ENCODE peak calls at places on chromosomes 1 and 21, in eight cellular contexts. One of them, this sample, is unnamed.
A peak's percentile ranks its signal among the peaks of the same experiment; 100 is the strongest.

GRCh38 chr1:2799811-2800663 is 1.5 kb downstream of the TTC34 start:
- DNase-seq in lung: no peak
- DNase-seq in adrenal gland: no peak
- DNase-seq in heart left ventricle: no peak
- DNase-seq in fibroblast of the aortic adventitia: no peak
- DNase-seq in Peyer's patch: no peak
- DNase-seq in CD4-positive, alpha-beta T cell: no peak
- DNase-seq in astrocyte of the spinal cord: no peak
- DNase-seq in this sample: no peak

GRCh38 chr1:103516693-103517092 is 8.8 kb upstream of the RNPC3 start:
- DNase-seq in lung: no peak
- DNase-seq in adrenal gland: no peak
- DNase-seq in heart left ventricle: no peak
- DNase-seq in fibroblast of the aortic adventitia: peak; percentile 71
- DNase-seq in Peyer's patch: no peak
- DNase-seq in CD4-positive, alpha-beta T cell: no peak
- DNase-seq in astrocyte of the spinal cord: peak; percentile 32
- DNase-seq in this sample: no peak

GRCh38 chr21:25441835-25442234 is 165.4 kb downstream of the MRPL39 start:
- DNase-seq in lung: no peak
- DNase-seq in adrenal gland: no peak
- DNase-seq in heart left ventricle: no peak
- DNase-seq in fibroblast of the aortic adventitia: no peak
- DNase-seq in Peyer's patch: no peak
- DNase-seq in CD4-positive, alpha-beta T cell: no peak
- DNase-seq in astrocyte of the spinal cord: no peak
- DNase-seq in this sample: no peak

GRCh38 chr1:41718444-41719028 is 200.2 kb downstream of the HIVEP3 start:
- DNase-seq in lung: no peak
- DNase-seq in adrenal gland: no peak
- DNase-seq in heart left ventricle: no peak
- DNase-seq in fibroblast of the aortic adventitia: no peak
- DNase-seq in Peyer's patch: no peak
- DNase-seq in CD4-positive, alpha-beta T cell: no peak
- DNase-seq in astrocyte of the spinal cord: no peak
- DNase-seq in this sample: no peak

GRCh38 chr1:148308832-148309458 is 156.9 kb upstream of the NBPF11 start:
- DNase-seq in lung: no peak
- DNase-seq in adrenal gland: no peak
- DNase-seq in heart left ventricle: no peak
- DNase-seq in fibroblast of the aortic adventitia: peak; percentile 27
- DNase-seq in Peyer's patch: no peak
- DNase-seq in CD4-positive, alpha-beta T cell: no peak
- DNase-seq in astrocyte of the spinal cord: no peak
- DNase-seq in this sample: no peak

GRCh38 chr1:100134872-100135271 is 1.9 kb downstream of the TRMT13 start:
- DNase-seq in lung: no peak
- DNase-seq in adrenal gland: no peak
- DNase-seq in heart left ventricle: no peak
- DNase-seq in fibroblast of the aortic adventitia: peak; percentile 8
- DNase-seq in Peyer's patch: no peak
- DNase-seq in CD4-positive, alpha-beta T cell: no peak
- DNase-seq in astrocyte of the spinal cord: no peak
- DNase-seq in this sample: no peak

GRCh38 chr1:89918794-89919155 is 76.1 kb upstream of the ZNF326 start:
- DNase-seq in lung: no peak
- DNase-seq in adrenal gland: no peak
- DNase-seq in heart left ventricle: no peak
- DNase-seq in fibroblast of the aortic adventitia: no peak
- DNase-seq in Peyer's patch: no peak
- DNase-seq in CD4-positive, alpha-beta T cell: no peak
- DNase-seq in astrocyte of the spinal cord: no peak
- DNase-seq in this sample: no peak

GRCh38 chr1:66292944-66293343 is 241.0 kb upstream of the SGIP1 start:
- DNase-seq in lung: no peak
- DNase-seq in adrenal gland: peak; percentile 19
- DNase-seq in heart left ventricle: no peak
- DNase-seq in fibroblast of the aortic adventitia: no peak
- DNase-seq in Peyer's patch: no peak
- DNase-seq in CD4-positive, alpha-beta T cell: no peak
- DNase-seq in astrocyte of the spinal cord: no peak
- DNase-seq in this sample: no peak

GRCh38 chr21:32410291-32410690 is 2.2 kb upstream of the EVA1C start:
- DNase-seq in lung: no peak
- DNase-seq in adrenal gland: no peak
- DNase-seq in heart left ventricle: no peak
- DNase-seq in fibroblast of the aortic adventitia: no peak
- DNase-seq in Peyer's patch: no peak
- DNase-seq in CD4-positive, alpha-beta T cell: no peak
- DNase-seq in astrocyte of the spinal cord: no peak
- DNase-seq in this sample: no peak

GRCh38 chr1:25425098-25426085 is 4.8 kb upstream of the RHCE start:
- DNase-seq in lung: no peak
- DNase-seq in adrenal gland: no peak
- DNase-seq in heart left ventricle: no peak
- DNase-seq in fibroblast of the aortic adventitia: no peak
- DNase-seq in Peyer's patch: peak; percentile 60
- DNase-seq in CD4-positive, alpha-beta T cell: no peak
- DNase-seq in astrocyte of the spinal cord: no peak
- DNase-seq in this sample: no peak

GRCh38 chr1:170694172-170694926 is 30.4 kb downstream of the PRRX1 start:
- DNase-seq in lung: no peak
- DNase-seq in adrenal gland: no peak
- DNase-seq in heart left ventricle: no peak
- DNase-seq in fibroblast of the aortic adventitia: peak; percentile 62
- DNase-seq in Peyer's patch: no peak
- DNase-seq in CD4-positive, alpha-beta T cell: no peak
- DNase-seq in astrocyte of the spinal cord: no peak
- DNase-seq in this sample: no peak

GRCh38 chr1:203536981-203537455 is 43.1 kb downstream of the OPTC start:
- DNase-seq in lung: peak; percentile 80
- DNase-seq in adrenal gland: no peak
- DNase-seq in heart left ventricle: no peak
- DNase-seq in fibroblast of the aortic adventitia: peak; percentile 94
- DNase-seq in Peyer's patch: peak; percentile 77
- DNase-seq in CD4-positive, alpha-beta T cell: no peak
- DNase-seq in astrocyte of the spinal cord: no peak
- DNase-seq in this sample: no peak

GRCh38 chr1:204875255-204875654 is 4.6 kb downstream of the NFASC start:
- DNase-seq in lung: no peak
- DNase-seq in adrenal gland: no peak
- DNase-seq in heart left ventricle: no peak
- DNase-seq in fibroblast of the aortic adventitia: no peak
- DNase-seq in Peyer's patch: no peak
- DNase-seq in CD4-positive, alpha-beta T cell: no peak
- DNase-seq in astrocyte of the spinal cord: no peak
- DNase-seq in this sample: no peak

GRCh38 chr1:40036574-40036973 is 4.0 kb upstream of the CAP1 start:
- DNase-seq in lung: no peak
- DNase-seq in adrenal gland: peak; percentile 89
- DNase-seq in heart left ventricle: peak; percentile 93
- DNase-seq in fibroblast of the aortic adventitia: peak; percentile 91
- DNase-seq in Peyer's patch: no peak
- DNase-seq in CD4-positive, alpha-beta T cell: no peak
- DNase-seq in astrocyte of the spinal cord: peak; percentile 80
- DNase-seq in this sample: no peak

GRCh38 chr1:24717867-24718650 is 27.2 kb upstream of the CLIC4 start:
- DNase-seq in lung: no peak
- DNase-seq in adrenal gland: no peak
- DNase-seq in heart left ventricle: no peak
- DNase-seq in fibroblast of the aortic adventitia: no peak
- DNase-seq in Peyer's patch: no peak
- DNase-seq in CD4-positive, alpha-beta T cell: no peak
- DNase-seq in astrocyte of the spinal cord: no peak
- DNase-seq in this sample: no peak

GRCh38 chr1:169300854-169301253 is 66.7 kb downstream of the NME7 start:
- DNase-seq in lung: no peak
- DNase-seq in adrenal gland: no peak
- DNase-seq in heart left ventricle: no peak
- DNase-seq in fibroblast of the aortic adventitia: no peak
- DNase-seq in Peyer's patch: no peak
- DNase-seq in CD4-positive, alpha-beta T cell: no peak
- DNase-seq in astrocyte of the spinal cord: no peak
- DNase-seq in this sample: no peak

GRCh38 chr1:76482272-76482671 is 385.0 kb upstream of the ST6GALNAC5 start:
- DNase-seq in lung: no peak
- DNase-seq in adrenal gland: no peak
- DNase-seq in heart left ventricle: no peak
- DNase-seq in fibroblast of the aortic adventitia: no peak
- DNase-seq in Peyer's patch: no peak
- DNase-seq in CD4-positive, alpha-beta T cell: no peak
- DNase-seq in astrocyte of the spinal cord: no peak
- DNase-seq in this sample: no peak

GRCh38 chr21:46001821-46002681 is 20.5 kb downstream of the COL6A1 start:
- DNase-seq in lung: peak; percentile 26
- DNase-seq in adrenal gland: peak; percentile 14
- DNase-seq in heart left ventricle: peak; percentile 26
- DNase-seq in fibroblast of the aortic adventitia: no peak
- DNase-seq in Peyer's patch: peak; percentile 41
- DNase-seq in CD4-positive, alpha-beta T cell: no peak
- DNase-seq in astrocyte of the spinal cord: no peak
- DNase-seq in this sample: no peak

GRCh38 chr21:34692458-34693020 is 23.7 kb downstream of the CLIC6 start:
- DNase-seq in lung: no peak
- DNase-seq in adrenal gland: no peak
- DNase-seq in heart left ventricle: no peak
- DNase-seq in fibroblast of the aortic adventitia: no peak
- DNase-seq in Peyer's patch: no peak
- DNase-seq in CD4-positive, alpha-beta T cell: no peak
- DNase-seq in astrocyte of the spinal cord: no peak
- DNase-seq in this sample: no peak

DNA sequence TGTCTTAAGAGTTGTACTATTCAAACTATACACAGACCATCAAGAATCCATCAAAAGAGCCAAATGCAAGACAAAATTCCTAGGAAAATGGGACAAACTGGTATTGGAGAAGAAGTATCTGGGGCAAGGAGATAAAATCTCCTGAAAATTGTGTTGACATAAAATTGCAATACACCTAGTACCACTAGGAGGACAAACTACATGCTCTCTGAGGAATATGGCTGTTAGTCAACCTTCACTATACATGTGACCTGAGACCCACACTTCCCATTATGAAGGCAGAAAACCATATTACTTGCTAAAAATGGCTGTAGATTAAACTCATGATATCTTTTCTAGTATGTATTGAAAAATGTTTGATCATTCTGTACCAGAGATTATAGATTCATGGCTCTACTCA is 30.0 kb downstream of the IRF2BP2 start:
- DNase-seq in lung: no peak
- DNase-seq in adrenal gland: no peak
- DNase-seq in heart left ventricle: no peak
- DNase-seq in fibroblast of the aortic adventitia: no peak
- DNase-seq in Peyer's patch: no peak
- DNase-seq in CD4-positive, alpha-beta T cell: no peak
- DNase-seq in astrocyte of the spinal cord: no peak
- DNase-seq in this sample: no peak
- TF ChIP-seq CTCF in lung: no peak
- TF ChIP-seq CTCF in adrenal gland: peak; percentile 34
- TF ChIP-seq CTCF in heart left ventricle: no peak
- TF ChIP-seq CTCF in fibroblast of the aortic adventitia: peak; percentile 25
- TF ChIP-seq CTCF in Peyer's patch: peak; percentile 45
- TF ChIP-seq CTCF in CD4-positive, alpha-beta T cell: peak; percentile 39
- TF ChIP-seq CTCF in astrocyte of the spinal cord: peak; percentile 34
- TF ChIP-seq CTCF in this sample: no peak

GRCh38 chr1:97053275-97053674 is 331.7 kb downstream of the PTBP2 start:
- DNase-seq in lung: no peak
- DNase-seq in adrenal gland: no peak
- DNase-seq in heart left ventricle: no peak
- DNase-seq in fibroblast of the aortic adventitia: no peak
- DNase-seq in Peyer's patch: no peak
- DNase-seq in CD4-positive, alpha-beta T cell: no peak
- DNase-seq in astrocyte of the spinal cord: no peak
- DNase-seq in this sample: no peak

GRCh38 chr1:97051823-97052222 is 330.2 kb downstream of the PTBP2 start:
- DNase-seq in lung: no peak
- DNase-seq in adrenal gland: no peak
- DNase-seq in heart left ventricle: no peak
- DNase-seq in fibroblast of the aortic adventitia: no peak
- DNase-seq in Peyer's patch: no peak
- DNase-seq in CD4-positive, alpha-beta T cell: no peak
- DNase-seq in astrocyte of the spinal cord: no peak
- DNase-seq in this sample: no peak

GRCh38 chr1:97046765-97047411 is 325.3 kb downstream of the PTBP2 start:
- DNase-seq in lung: no peak
- DNase-seq in adrenal gland: no peak
- DNase-seq in heart left ventricle: no peak
- DNase-seq in fibroblast of the aortic adventitia: no peak
- DNase-seq in Peyer's patch: no peak
- DNase-seq in CD4-positive, alpha-beta T cell: no peak
- DNase-seq in astrocyte of the spinal cord: no peak
- DNase-seq in this sample: no peak

GRCh38 chr1:97047412-97047793 is 325.8 kb downstream of the PTBP2 start:
- DNase-seq in lung: no peak
- DNase-seq in adrenal gland: no peak
- DNase-seq in heart left ventricle: no peak
- DNase-seq in fibroblast of the aortic adventitia: peak; percentile 32
- DNase-seq in Peyer's patch: no peak
- DNase-seq in CD4-positive, alpha-beta T cell: no peak
- DNase-seq in astrocyte of the spinal cord: no peak
- DNase-seq in this sample: no peak

DNA sequence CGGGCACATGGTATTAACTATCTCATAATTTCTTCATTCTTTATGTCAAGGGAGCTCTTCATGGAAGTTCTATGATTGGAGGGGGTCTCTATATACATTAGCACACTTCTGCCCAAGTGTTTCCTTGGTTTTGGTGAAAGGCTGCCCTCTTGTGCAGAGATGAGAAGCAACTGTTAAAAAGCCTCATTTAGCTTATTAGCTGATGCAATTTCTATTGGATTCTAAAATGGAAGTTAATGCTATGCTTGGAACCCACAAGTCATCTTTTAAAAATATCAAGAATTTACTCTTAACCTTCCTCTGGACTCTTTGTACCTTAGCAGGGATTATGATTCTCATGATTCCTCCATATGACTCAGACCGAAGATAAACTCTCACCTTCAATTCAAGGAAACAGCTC is 328.9 kb downstream of the PTBP2 start:
- DNase-seq in lung: no peak
- DNase-seq in adrenal gland: no peak
- DNase-seq in heart left ventricle: no peak
- DNase-seq in fibroblast of the aortic adventitia: peak; percentile 52
- DNase-seq in Peyer's patch: no peak
- DNase-seq in CD4-positive, alpha-beta T cell: no peak
- DNase-seq in astrocyte of the spinal cord: peak; percentile 56
- DNase-seq in this sample: no peak
- TF ChIP-seq CTCF in lung: no peak
- TF ChIP-seq CTCF in adrenal gland: peak; percentile 5
- TF ChIP-seq CTCF in heart left ventricle: no peak
- TF ChIP-seq CTCF in fibroblast of the aortic adventitia: peak; percentile 40
- TF ChIP-seq CTCF in Peyer's patch: no peak
- TF ChIP-seq CTCF in CD4-positive, alpha-beta T cell: no peak
- TF ChIP-seq CTCF in astrocyte of the spinal cord: peak; percentile 55
- TF ChIP-seq CTCF in this sample: peak; percentile 27

GRCh38 chr1:46692806-46693770 is 21.4 kb downstream of the TEX38 start:
- DNase-seq in lung: no peak
- DNase-seq in adrenal gland: no peak
- DNase-seq in heart left ventricle: no peak
- DNase-seq in fibroblast of the aortic adventitia: no peak
- DNase-seq in Peyer's patch: no peak
- DNase-seq in CD4-positive, alpha-beta T cell: no peak
- DNase-seq in astrocyte of the spinal cord: no peak
- DNase-seq in this sample: no peak
- TF ChIP-seq CTCF in lung: no peak
- TF ChIP-seq CTCF in adrenal gland: no peak
- TF ChIP-seq CTCF in heart left ventricle: no peak
- TF ChIP-seq CTCF in fibroblast of the aortic adventitia: no peak
- TF ChIP-seq CTCF in Peyer's patch: no peak
- TF ChIP-seq CTCF in CD4-positive, alpha-beta T cell: no peak
- TF ChIP-seq CTCF in astrocyte of the spinal cord: no peak
- TF ChIP-seq CTCF in this sample: no peak

GRCh38 chr1:226519741-226520598 is 28.6 kb upstream of the STUM start:
- DNase-seq in lung: no peak
- DNase-seq in adrenal gland: no peak
- DNase-seq in heart left ventricle: no peak
- DNase-seq in fibroblast of the aortic adventitia: no peak
- DNase-seq in Peyer's patch: no peak
- DNase-seq in CD4-positive, alpha-beta T cell: no peak
- DNase-seq in astrocyte of the spinal cord: no peak
- DNase-seq in this sample: no peak
- TF ChIP-seq CTCF in lung: no peak
- TF ChIP-seq CTCF in adrenal gland: no peak
- TF ChIP-seq CTCF in heart left ventricle: peak; percentile 20
- TF ChIP-seq CTCF in fibroblast of the aortic adventitia: no peak
- TF ChIP-seq CTCF in Peyer's patch: peak; percentile 9
- TF ChIP-seq CTCF in CD4-positive, alpha-beta T cell: no peak
- TF ChIP-seq CTCF in astrocyte of the spinal cord: no peak
- TF ChIP-seq CTCF in this sample: peak; percentile 2